ENCODE peak calls at places on chromosome 4, in four cellular contexts. E is substantia nigra; I is stimulated activated CD8-positive, alpha-beta memory T cell treated with anti-CD3 and anti-CD28 coated beads, Interleukin-7, amount 100 ng/mL, for 24 hours; Q is omental fat pad. Z is an unnamed sample.

GRCh38 chr4:20809796-20810195 is 109.5 kb downstream of the PACRGL start:
- DNase-seq in I (no peak), E (no peak), Q (no peak), Z (no peak)

GRCh38 chr4:90002406-90003040 is 107.9 kb downstream of the MMRN1 start:
- DNase-seq in Q (no peak), I (no peak), E (no peak), Z (no peak)

GRCh38 chr4:77454858-77455257 is 150.8 kb upstream of the CXCL13 start:
- DNase-seq in I (no peak), Q (no peak), E (no peak), Z (no peak)

GRCh38 chr4:153641532-153641931 is 42.5 kb upstream of the TLR2 start:
- DNase-seq in E (no peak), I (no peak), Q (no peak), Z (no peak)

GRCh38 chr4:6523251-6523650 is 50.8 kb upstream of the PPP2R2C start:
- DNase-seq in Q (no peak), E (no peak), I (no peak), Z (no peak)

GRCh38 chr4:115851918-115852766 is 738.7 kb upstream of the NDST4 start:
- DNase-seq in E (no peak), Q (no peak), I (no peak), Z (no peak)

GRCh38 chr4:148344382-148344781 is 97.8 kb downstream of the NR3C2 start:
- DNase-seq in I (no peak), E (no peak), Q (no peak), Z (no peak)

GRCh38 chr4:186149872-186150271 is 41.5 kb upstream of the CYP4V2 start:
- DNase-seq in E (no peak), Q (no peak), I (no peak), Z (no peak)

GRCh38 chr4:138911903-138912713 is 103.5 kb upstream of the NOCT start:
- DNase-seq in I (no peak), E (no peak), Q (no peak), Z (no peak)

GRCh38 chr4:140150886-140151699 is 2.9 kb downstream of the MAML3 start:
- DNase-seq in I (no peak), Q (peak; percentile 35), E (peak; percentile 74), Z (no peak)

GRCh38 chr4:138095378-138095777 is 146.8 kb downstream of the SLC7A11 start:
- DNase-seq in E (no peak), Q (no peak), I (no peak), Z (no peak)

GRCh38 chr4:26226978-26227377 is 93.8 kb upstream of the RBPJ start:
- DNase-seq in E (no peak), I (no peak), Q (no peak), Z (no peak)

GRCh38 chr4:64781737-64782326 is 372.6 kb upstream of the TECRL start:
- DNase-seq in Q (no peak), I (no peak), E (no peak), Z (no peak)

GRCh38 chr4:157896726-157897125 is 276.1 kb downstream of the GASK1B start:
- DNase-seq in I (no peak), Q (no peak), E (no peak), Z (no peak)

Z was measured in activated CD4-positive, alpha-beta T cell treated with anti-CD3 and anti-CD28 coated beads for 24 hours.